ENCODE peak calls at places on chromosomes 2 and 18, in seven cellular contexts. One of them, this sample, is unnamed.

GRCh38 chr2:164689020-164689419 is 67.7 kb upstream of the GRB14 start:
- DNase-seq in fibroblast of lung: no peak
- DNase-seq in HepG2: no peak
- DNase-seq in prostate gland: no peak
- DNase-seq in GM23248: no peak
- DNase-seq in HL-60: no peak
- DNase-seq in fibroblast of pulmonary artery: no peak
- DNase-seq in this sample: no peak

GRCh38 chr2:235859651-235860050 is 308.5 kb downstream of the GBX2 start:
- DNase-seq in prostate gland: no peak
- DNase-seq in HepG2: no peak
- DNase-seq in GM23248: no peak
- DNase-seq in fibroblast of pulmonary artery: peak; percentile 69
- DNase-seq in fibroblast of lung: no peak
- DNase-seq in HL-60: no peak
- DNase-seq in this sample: no peak

GRCh38 chr2:180983468-180984388 is 3.3 kb downstream of the UBE2E3 start:
- DNase-seq in prostate gland: peak; percentile 30
- DNase-seq in fibroblast of pulmonary artery: peak; percentile 74
- DNase-seq in fibroblast of lung: peak; percentile 82
- DNase-seq in GM23248: peak; percentile 79
- DNase-seq in HepG2: peak; percentile 77
- DNase-seq in HL-60: peak; percentile 22
- DNase-seq in this sample: peak; percentile 18

GRCh38 chr2:72678036-72678435 is 147.8 kb downstream of the EXOC6B start:
- DNase-seq in GM23248: no peak
- DNase-seq in HL-60: no peak
- DNase-seq in prostate gland: no peak
- DNase-seq in fibroblast of pulmonary artery: no peak
- DNase-seq in fibroblast of lung: no peak
- DNase-seq in HepG2: no peak
- DNase-seq in this sample: no peak

GRCh38 chr2:64404002-64404731 is 49.8 kb upstream of the LGALSL start:
- DNase-seq in GM23248: peak; percentile 39
- DNase-seq in fibroblast of lung: peak; percentile 98
- DNase-seq in prostate gland: peak; percentile 57
- DNase-seq in HL-60: no peak
- DNase-seq in fibroblast of pulmonary artery: peak; percentile 99
- DNase-seq in HepG2: peak; percentile 77
- DNase-seq in this sample: peak; percentile 89

GRCh38 chr2:47504174-47504810 is 101.3 kb downstream of the MSH2 start:
- DNase-seq in fibroblast of lung: no peak
- DNase-seq in GM23248: no peak
- DNase-seq in prostate gland: no peak
- DNase-seq in HepG2: no peak
- DNase-seq in HL-60: no peak
- DNase-seq in fibroblast of pulmonary artery: no peak
- DNase-seq in this sample: no peak

GRCh38 chr2:10452334-10452733 is 4.2 kb upstream of the ODC1 start:
- DNase-seq in HL-60: peak; percentile 35
- DNase-seq in GM23248: peak; percentile 94
- DNase-seq in prostate gland: peak; percentile 80
- DNase-seq in fibroblast of lung: peak; percentile 64
- DNase-seq in fibroblast of pulmonary artery: peak; percentile 75
- DNase-seq in HepG2: peak; percentile 72
- DNase-seq in this sample: peak; percentile 94

GRCh38 chr18:5668087-5668715 is 124.4 kb upstream of the EPB41L3 start:
- DNase-seq in GM23248: no peak
- DNase-seq in fibroblast of lung: no peak
- DNase-seq in HepG2: no peak
- DNase-seq in HL-60: no peak
- DNase-seq in prostate gland: no peak
- DNase-seq in fibroblast of pulmonary artery: no peak
- DNase-seq in this sample: no peak

GRCh38 chr2:232478571-232479340 is 8.9 kb downstream of the ECEL1 start:
- DNase-seq in HL-60: no peak
- DNase-seq in GM23248: no peak
- DNase-seq in fibroblast of lung: no peak
- DNase-seq in fibroblast of pulmonary artery: no peak
- DNase-seq in prostate gland: no peak
- DNase-seq in HepG2: no peak
- DNase-seq in this sample: no peak

GRCh38 chr2:161438598-161438997 is 22.5 kb downstream of the TBR1 start:
- DNase-seq in fibroblast of lung: no peak
- DNase-seq in HL-60: no peak
- DNase-seq in fibroblast of pulmonary artery: no peak
- DNase-seq in HepG2: no peak
- DNase-seq in GM23248: no peak
- DNase-seq in prostate gland: no peak
- DNase-seq in this sample: no peak

GRCh38 chr18:3603460-3604259 is 153.7 kb downstream of the TGIF1 start:
- DNase-seq in GM23248: peak; percentile 98
- DNase-seq in HepG2: peak; percentile 69
- DNase-seq in fibroblast of lung: peak; percentile 99
- DNase-seq in fibroblast of pulmonary artery: peak; percentile 98
- DNase-seq in prostate gland: peak; percentile 53
- DNase-seq in HL-60: peak; percentile 82
- DNase-seq in this sample: peak; percentile 69

GRCh38 chr18:11985532-11985931 is 4.2 kb downstream of the IMPA2 start:
- DNase-seq in fibroblast of pulmonary artery: no peak
- DNase-seq in HepG2: no peak
- DNase-seq in prostate gland: no peak
- DNase-seq in HL-60: no peak
- DNase-seq in fibroblast of lung: no peak
- DNase-seq in GM23248: no peak
- DNase-seq in this sample: no peak

GRCh38 chr18:11981633-11982366 is 493 bp downstream of the IMPA2 start:
- DNase-seq in fibroblast of lung: peak; percentile 30
- DNase-seq in prostate gland: peak; percentile 25
- DNase-seq in fibroblast of pulmonary artery: no peak
- DNase-seq in HL-60: peak; percentile 46
- DNase-seq in GM23248: peak; percentile 52
- DNase-seq in HepG2: peak; percentile 92
- DNase-seq in this sample: peak; percentile 53

GRCh38 chr18:11984091-11984490 is 2.8 kb downstream of the IMPA2 start:
- DNase-seq in prostate gland: no peak
- DNase-seq in HL-60: no peak
- DNase-seq in GM23248: no peak
- DNase-seq in HepG2: no peak
- DNase-seq in fibroblast of lung: no peak
- DNase-seq in fibroblast of pulmonary artery: no peak
- DNase-seq in this sample: no peak

GRCh38 chr18:11982981-11983380 is 1.7 kb downstream of the IMPA2 start:
- DNase-seq in fibroblast of pulmonary artery: no peak
- DNase-seq in GM23248: no peak
- DNase-seq in fibroblast of lung: no peak
- DNase-seq in prostate gland: no peak
- DNase-seq in HL-60: peak; percentile 72
- DNase-seq in HepG2: peak; percentile 24
- DNase-seq in this sample: no peak

GRCh38 chr18:11983592-11983991 is 2.3 kb downstream of the IMPA2 start:
- DNase-seq in HL-60: no peak
- DNase-seq in fibroblast of lung: no peak
- DNase-seq in fibroblast of pulmonary artery: no peak
- DNase-seq in prostate gland: no peak
- DNase-seq in GM23248: no peak
- DNase-seq in HepG2: peak; percentile 67
- DNase-seq in this sample: no peak
- H3K4me3 ChIP-seq in HL-60: no peak overlapping the region
- H3K4me3 ChIP-seq in fibroblast of lung: no peak overlapping the region
- H3K4me3 ChIP-seq in fibroblast of pulmonary artery: no peak overlapping the region
- H3K4me3 ChIP-seq in prostate gland: no peak overlapping the region
- H3K4me3 ChIP-seq in GM23248: no peak overlapping the region
- H3K4me3 ChIP-seq in HepG2: peak overlapping the region; percentile 79
- H3K4me3 ChIP-seq in this sample: no peak overlapping the region

GRCh38 chr2:120552800-120553471 is 182.7 kb upstream of the GLI2 start:
- DNase-seq in prostate gland: peak; percentile 85
- DNase-seq in GM23248: peak; percentile 64
- DNase-seq in fibroblast of pulmonary artery: peak; percentile 92
- DNase-seq in fibroblast of lung: peak; percentile 80
- DNase-seq in HL-60: peak; percentile 11
- DNase-seq in HepG2: peak; percentile 90
- DNase-seq in this sample: peak; percentile 63
- H3K4me3 ChIP-seq in prostate gland: no peak overlapping the region
- H3K4me3 ChIP-seq in GM23248: no peak overlapping the region
- H3K4me3 ChIP-seq in fibroblast of pulmonary artery: no peak overlapping the region
- H3K4me3 ChIP-seq in fibroblast of lung: no peak overlapping the region
- H3K4me3 ChIP-seq in HL-60: no peak overlapping the region
- H3K4me3 ChIP-seq in HepG2: peak overlapping the region; percentile 20
- H3K4me3 ChIP-seq in this sample: no peak overlapping the region

DNA sequence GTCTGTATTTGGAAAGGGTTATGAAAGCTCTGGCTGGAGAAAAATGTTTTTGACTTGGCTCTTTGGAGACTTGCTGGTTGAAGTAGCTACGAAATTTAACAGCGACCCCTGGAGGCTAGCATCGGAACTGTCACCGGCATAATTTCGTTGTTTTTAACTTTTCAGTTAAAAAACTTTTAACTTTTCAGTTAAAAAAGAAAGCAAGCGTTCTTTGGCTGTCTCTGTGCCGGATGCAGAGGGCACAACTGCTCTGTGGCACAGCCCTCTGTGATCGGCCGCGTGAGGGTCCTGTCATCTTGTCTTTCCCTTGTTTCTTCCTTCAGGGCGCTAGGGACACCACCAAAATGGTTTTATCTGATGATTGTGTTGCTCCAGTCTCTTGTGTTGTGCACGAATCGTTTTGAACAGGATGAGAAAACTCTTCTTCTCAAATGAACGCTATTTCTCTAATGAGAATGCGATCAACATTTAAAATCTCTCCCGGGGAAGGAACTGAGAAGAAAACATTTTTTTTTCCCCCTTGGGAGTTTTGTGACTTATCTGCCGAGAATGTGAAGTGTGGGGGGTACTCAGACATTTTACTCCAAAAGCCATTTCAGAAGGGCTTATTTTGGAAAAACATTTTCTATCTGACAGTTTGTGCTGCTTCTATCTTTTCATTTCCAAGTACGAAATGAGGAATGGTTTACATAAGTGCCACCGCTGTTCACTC is 57.1 kb downstream of the ADCYAP1 start:
- DNase-seq in fibroblast of lung: peak; percentile 52
- DNase-seq in prostate gland: no peak
- DNase-seq in fibroblast of pulmonary artery: peak; percentile 74
- DNase-seq in HepG2: peak; percentile 13
- DNase-seq in HL-60: peak; percentile 11
- DNase-seq in GM23248: peak; percentile 46
- DNase-seq in this sample: peak; percentile 12
- H3K4me3 ChIP-seq in fibroblast of lung: peak overlapping the region; percentile 56
- H3K4me3 ChIP-seq in prostate gland: no peak overlapping the region
- H3K4me3 ChIP-seq in fibroblast of pulmonary artery: peak overlapping the region; percentile 61
- H3K4me3 ChIP-seq in HepG2: no peak overlapping the region
- H3K4me3 ChIP-seq in HL-60: no peak overlapping the region
- H3K4me3 ChIP-seq in GM23248: peak overlapping the region; percentile 73
- H3K4me3 ChIP-seq in this sample: peak overlapping the region; percentile 46

GRCh38 chr2:207078186-207078798 is 87.5 kb downstream of the KLF7 start:
- DNase-seq in HepG2: no peak
- DNase-seq in HL-60: no peak
- DNase-seq in GM23248: no peak
- DNase-seq in prostate gland: no peak
- DNase-seq in fibroblast of lung: no peak
- DNase-seq in fibroblast of pulmonary artery: no peak
- DNase-seq in this sample: no peak

GRCh38 chr2:207072579-207072978 is 93.2 kb downstream of the KLF7 start:
- DNase-seq in HL-60: no peak
- DNase-seq in GM23248: no peak
- DNase-seq in fibroblast of pulmonary artery: no peak
- DNase-seq in HepG2: no peak
- DNase-seq in prostate gland: no peak
- DNase-seq in fibroblast of lung: no peak
- DNase-seq in this sample: no peak

GRCh38 chr2:207071820-207072219 is 93.9 kb downstream of the KLF7 start:
- DNase-seq in HL-60: no peak
- DNase-seq in fibroblast of lung: no peak
- DNase-seq in prostate gland: no peak
- DNase-seq in GM23248: no peak
- DNase-seq in fibroblast of pulmonary artery: no peak
- DNase-seq in HepG2: no peak
- DNase-seq in this sample: no peak

GRCh38 chr2:207075456-207075855 is 90.3 kb downstream of the KLF7 start:
- DNase-seq in prostate gland: no peak
- DNase-seq in fibroblast of lung: no peak
- DNase-seq in HepG2: no peak
- DNase-seq in GM23248: no peak
- DNase-seq in fibroblast of pulmonary artery: no peak
- DNase-seq in HL-60: no peak
- DNase-seq in this sample: no peak

DNA sequence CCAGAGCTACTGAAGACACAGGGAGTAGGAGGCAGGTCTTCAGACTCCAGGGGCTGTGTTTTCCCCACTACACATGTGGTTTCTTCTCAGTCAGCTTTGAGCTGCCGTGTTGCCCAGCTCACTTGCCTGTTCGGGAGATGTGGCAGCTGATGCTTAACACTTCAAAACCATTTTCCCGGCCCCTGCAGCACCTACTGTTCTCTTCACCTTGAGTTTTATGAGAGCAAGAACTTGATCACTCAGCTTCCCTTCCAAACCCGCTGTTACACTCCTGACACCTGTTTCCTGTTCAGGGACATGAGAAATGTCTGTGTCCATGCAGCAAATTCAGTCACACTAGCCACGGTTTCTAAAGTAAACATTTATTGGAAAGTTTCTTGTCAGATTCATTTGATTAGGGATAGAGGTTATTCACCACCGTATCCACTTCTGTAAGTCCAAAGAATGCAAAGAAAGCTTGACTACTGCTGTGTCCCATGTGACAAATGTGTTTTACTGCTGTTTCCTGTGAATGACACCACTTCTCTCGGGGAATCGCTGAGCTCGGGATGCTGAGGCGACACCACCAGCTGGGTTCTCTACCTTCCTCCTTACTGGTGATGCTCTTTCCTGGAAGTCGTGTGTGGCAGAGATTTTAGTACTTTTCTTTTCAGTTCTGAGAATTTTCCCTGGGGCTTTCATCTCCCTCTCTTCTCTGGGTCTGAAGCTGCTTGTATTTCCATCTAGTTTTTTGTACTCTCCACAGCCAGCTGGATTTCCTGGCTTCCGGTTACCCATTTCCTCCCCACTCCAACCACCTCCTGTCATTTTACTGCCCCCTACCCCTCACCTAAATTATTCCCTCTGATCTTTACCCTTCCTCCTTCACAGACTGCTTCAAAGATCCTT is 91.7 kb downstream of the KLF7 start:
- DNase-seq in prostate gland: no peak
- DNase-seq in GM23248: peak; percentile 20
- DNase-seq in HL-60: no peak
- DNase-seq in fibroblast of lung: peak; percentile 26
- DNase-seq in HepG2: no peak
- DNase-seq in fibroblast of pulmonary artery: no peak
- DNase-seq in this sample: no peak
- H3K4me3 ChIP-seq in prostate gland: no peak overlapping the region
- H3K4me3 ChIP-seq in GM23248: no peak overlapping the region
- H3K4me3 ChIP-seq in HL-60: no peak overlapping the region
- H3K4me3 ChIP-seq in fibroblast of lung: no peak overlapping the region
- H3K4me3 ChIP-seq in HepG2: no peak overlapping the region
- H3K4me3 ChIP-seq in fibroblast of pulmonary artery: no peak overlapping the region
- H3K4me3 ChIP-seq in this sample: no peak overlapping the region

GRCh38 chr2:119810039-119810630 is 50.4 kb downstream of the PTPN4 start:
- DNase-seq in prostate gland: no peak
- DNase-seq in HL-60: no peak
- DNase-seq in fibroblast of pulmonary artery: no peak
- DNase-seq in GM23248: no peak
- DNase-seq in HepG2: peak; percentile 47
- DNase-seq in fibroblast of lung: no peak
- DNase-seq in this sample: no peak
- H3K4me3 ChIP-seq in prostate gland: no peak overlapping the region
- H3K4me3 ChIP-seq in HL-60: no peak overlapping the region
- H3K4me3 ChIP-seq in fibroblast of pulmonary artery: no peak overlapping the region
- H3K4me3 ChIP-seq in GM23248: peak overlapping the region; percentile 67
- H3K4me3 ChIP-seq in HepG2: no peak overlapping the region
- H3K4me3 ChIP-seq in fibroblast of lung: peak overlapping the region; percentile 22
- H3K4me3 ChIP-seq in this sample: no peak overlapping the region

GRCh38 chr2:238887616-238888015 is 39.7 kb downstream of the TWIST2 start:
- DNase-seq in HepG2: no peak
- DNase-seq in HL-60: no peak
- DNase-seq in fibroblast of pulmonary artery: no peak
- DNase-seq in fibroblast of lung: no peak
- DNase-seq in GM23248: peak; percentile 48
- DNase-seq in prostate gland: no peak
- DNase-seq in this sample: no peak
- H3K4me3 ChIP-seq in HepG2: no peak overlapping the region
- H3K4me3 ChIP-seq in HL-60: no peak overlapping the region
- H3K4me3 ChIP-seq in fibroblast of pulmonary artery: no peak overlapping the region
- H3K4me3 ChIP-seq in fibroblast of lung: no peak overlapping the region
- H3K4me3 ChIP-seq in GM23248: no peak overlapping the region
- H3K4me3 ChIP-seq in prostate gland: no peak overlapping the region
- H3K4me3 ChIP-seq in this sample: no peak overlapping the region